ENCODE peak calls at places on chromosomes 11 and 22, in nine cellular contexts. A, H, O, L, F, S, D, K and Q are unnamed samples.

GRCh38 chr11:131674051-131674755 is 303.8 kb downstream of the NTM start:
- ATAC-seq in F (no peak), H (peak), S (peak), L (no peak), K (peak), D (peak), O (peak), A (peak), Q (peak)

GRCh38 chr11:84812351-84813083 is 814.6 kb downstream of the DLG2 start:
- ATAC-seq in D (no peak), F (no peak), A (no peak), O (no peak), L (no peak), K (no peak), S (no peak), H (no peak), Q (no peak)

GRCh38 chr11:103215812-103216211 is 106.6 kb downstream of the DYNC2H1 start:
- ATAC-seq in K (no peak), L (no peak), S (no peak), H (no peak), A (no peak), F (no peak), D (no peak), O (no peak), Q (no peak)

GRCh38 chr11:1167256-1167655 is 9.5 kb downstream of the MUC5AC start:
- ATAC-seq in S (no peak), F (no peak), H (no peak), A (no peak), O (no peak), D (no peak), L (no peak), K (no peak), Q (no peak)

GRCh38 chr11:125777309-125777708 is 1.3 kb downstream of the PATE2 start:
- ATAC-seq in L (no peak), K (peak), O (no peak), A (no peak), S (no peak), D (no peak), F (no peak), H (no peak), Q (no peak)

GRCh38 chr22:49533886-49534285 is 293.8 kb downstream of the BRD1 start:
- ATAC-seq in O (no peak), L (no peak), H (no peak), D (no peak), K (no peak), A (no peak), F (no peak), S (no peak), Q (no peak)

GRCh38 chr11:112271242-112271641 is 10.6 kb upstream of the PLET1 start:
- ATAC-seq in K (no peak), S (no peak), D (peak), H (no peak), O (no peak), A (no peak), F (no peak), L (no peak), Q (no peak)

GRCh38 chr11:3159296-3160190 is 5.6 kb downstream of the OSBPL5 start:
- ATAC-seq in F (no peak), L (no peak), A (no peak), S (no peak), O (peak), K (no peak), D (no peak), H (peak), Q (peak)

GRCh38 chr11:86999859-87000753 is 37.6 kb upstream of the TMEM135 start:
- ATAC-seq in D (peak), O (peak), A (no peak), H (peak), F (no peak), S (peak), L (no peak), K (no peak), Q (no peak)

GRCh38 chr11:18330921-18331320 is 8.6 kb downstream of the GTF2H1 start:
- ATAC-seq in F (no peak), K (no peak), O (no peak), H (no peak), A (peak), S (no peak), D (no peak), L (no peak), Q (no peak)

GRCh38 chr22:49910229-49911155 is 7.7 kb downstream of the ALG12 start:
- ATAC-seq in H (no peak), S (no peak), O (no peak), F (no peak), K (no peak), A (no peak), D (no peak), L (no peak), Q (no peak)

GRCh38 chr11:34266090-34266912 is 91.5 kb downstream of the ABTB2 start:
- ATAC-seq in D (peak), H (no peak), K (peak), A (no peak), F (no peak), S (peak), L (no peak), O (peak), Q (peak)

GRCh38 chr11:76713499-76713898 is 43.0 kb upstream of the LRRC32 start:
- ATAC-seq in K (no peak), F (no peak), A (no peak), O (no peak), L (no peak), S (no peak), H (no peak), D (no peak), Q (no peak)

GRCh38 chr11:35478411-35479139 is 46.8 kb downstream of the PAMR1 start:
- ATAC-seq in A (no peak), O (no peak), L (no peak), S (no peak), F (no peak), H (peak), D (no peak), K (no peak), Q (no peak)

GRCh38 chr22:23749747-23750373 is 1.1 kb downstream of the ZNF70 start:
- ATAC-seq in O (no peak), S (no peak), F (no peak), L (no peak), K (no peak), H (no peak), D (peak), A (no peak), Q (no peak)

GRCh38 chr11:8429483-8429882 is 164.5 kb downstream of the STK33 start:
- ATAC-seq in A (no peak), S (no peak), D (no peak), L (no peak), F (no peak), O (peak), K (no peak), H (no peak), Q (no peak)

GRCh38 chr22:42116848-42117424 is 13.7 kb downstream of the CYP2D6 start:
- ATAC-seq in L (no peak), S (no peak), O (no peak), F (no peak), A (no peak), D (no peak), H (peak), K (no peak), Q (no peak)

GRCh38 chr11:120792306-120792705 is 231.6 kb upstream of the TBCEL start:
- ATAC-seq in S (no peak), D (no peak), K (no peak), F (no peak), A (no peak), H (peak), L (no peak), O (no peak), Q (no peak)

GRCh38 chr11:66454253-66454652 is 12.5 kb upstream of the PELI3 start:
- ATAC-seq in F (no peak), L (no peak), D (no peak), A (no peak), K (no peak), O (no peak), S (no peak), H (no peak), Q (no peak)

GRCh38 chr11:65559535-65559934 is 1.4 kb upstream of the LTBP3 start:
- ATAC-seq in K (no peak), A (peak), L (no peak), F (no peak), D (no peak), O (no peak), S (no peak), H (no peak), Q (no peak)

GRCh38 chr11:96156379-96156722 is 186.6 kb downstream of the MAML2 start:
- ATAC-seq in D (peak), F (no peak), O (peak), A (no peak), H (no peak), L (no peak), K (no peak), S (no peak), Q (peak)

GRCh38 chr11:6635082-6635932 is 16.1 kb upstream of the TPP1 start:
- ATAC-seq in L (no peak), S (no peak), H (peak), A (no peak), K (peak), D (peak), F (no peak), O (peak), Q (peak)

GRCh38 chr11:125284209-125284608 is 119.7 kb downstream of the PKNOX2 start:
- ATAC-seq in A (no peak), S (no peak), H (no peak), F (no peak), L (no peak), D (no peak), K (no peak), O (no peak), Q (no peak)

GRCh38 chr11:119461250-119461963 is 38.4 kb upstream of the THY1 start:
- ATAC-seq in S (no peak), D (peak), F (no peak), H (no peak), A (no peak), L (no peak), K (no peak), O (no peak), Q (no peak)

GRCh38 chr11:117219455-117219854 is 12.4 kb downstream of the PCSK7 start:
- ATAC-seq in O (no peak), L (no peak), H (peak), S (no peak), F (no peak), D (no peak), A (no peak), K (no peak), Q (no peak)

GRCh38 chr11:125987066-125987641 is 41.3 kb downstream of the VSIG10L2 start:
- ATAC-seq in D (no peak), H (no peak), S (no peak), O (no peak), F (no peak), L (no peak), A (no peak), K (no peak), Q (peak)

GRCh38 chr11:114079406-114080072 is 20.0 kb downstream of the ZBTB16 start:
- ATAC-seq in H (no peak), A (no peak), D (no peak), F (no peak), L (no peak), K (no peak), S (no peak), O (peak), Q (peak)

GRCh38 chr11:101715281-101715680 is 131.5 kb upstream of the TRPC6 start:
- ATAC-seq in D (no peak), S (no peak), H (no peak), K (no peak), F (no peak), O (no peak), L (no peak), A (no peak), Q (no peak)

GRCh38 chr11:20518323-20518834 is 81.0 kb upstream of the SLC6A5 start:
- ATAC-seq in K (no peak), S (no peak), D (no peak), F (no peak), H (no peak), O (peak), A (no peak), L (no peak), Q (no peak)

GRCh38 chr11:75939992-75940391 is 125.0 kb downstream of the UVRAG start:
- ATAC-seq in A (no peak), D (no peak), S (no peak), H (no peak), F (no peak), O (no peak), L (no peak), K (no peak), Q (no peak)

GRCh38 chr11:130666781-130667251 is 218.4 kb downstream of the ADAMTS15 start:
- ATAC-seq in L (no peak), A (no peak), D (no peak), S (no peak), F (no peak), H (no peak), K (no peak), O (no peak), Q (no peak)

GRCh38 chr11:6321961-6322362 is 1.7 kb upstream of the CAVIN3 start:
- ATAC-seq in A (peak), L (no peak), D (no peak), F (no peak), H (no peak), S (no peak), O (no peak), K (no peak), Q (no peak)